ENCODE peak calls at places on chromosomes 16 and 17, in six cellular contexts. S, B, W, T, H and A are unnamed samples.

GRCh38 chr16:17567455-17567854 is 96.7 kb upstream of the XYLT1 start:
- DNase-seq in S (no peak), B (no peak), W (no peak), T (no peak), H (no peak), A (no peak)

GRCh38 chr17:79645022-79645776 is 34.3 kb upstream of the RBFOX3 start:
- DNase-seq in S (no peak), B (no peak), W (peak; percentile 34), T (no peak), H (peak; percentile 3), A (no peak)

GRCh38 chr17:21680366-21680765 is 12.0 kb upstream of the KCNJ18 start:
- DNase-seq in S (no peak), B (no peak), W (no peak), T (no peak), H (no peak), A (no peak)

GRCh38 chr17:2706911-2707510 is 4.6 kb downstream of the CLUH start:
- DNase-seq in S (no peak), B (no peak), W (peak; percentile 80), T (no peak), H (no peak), A (no peak)

GRCh38 chr17:66177048-66177447 is 14.9 kb downstream of the CEP112 start:
- DNase-seq in S (no peak), B (no peak), W (no peak), T (no peak), H (no peak), A (no peak)

GRCh38 chr16:57191056-57191536 is 5.0 kb downstream of the RSPRY1 start:
- DNase-seq in S (no peak), B (no peak), W (no peak), T (no peak), H (no peak), A (peak; percentile 15)

GRCh38 chr17:27385626-27386025 is 70.6 kb upstream of the KSR1 start:
- DNase-seq in S (no peak), B (no peak), W (no peak), T (no peak), H (no peak), A (no peak)

GRCh38 chr16:27852116-27852515 is 211.4 kb downstream of the GSG1L start:
- DNase-seq in S (no peak), B (no peak), W (peak; percentile 12), T (no peak), H (no peak), A (no peak)

GRCh38 chr16:3651461-3652372 is 2.8 kb upstream of the DNASE1 start:
- DNase-seq in S (no peak), B (no peak), W (no peak), T (no peak), H (no peak), A (no peak)

GRCh38 chr17:19359856-19360255 is 2.7 kb downstream of the B9D1 start:
- DNase-seq in S (no peak), B (no peak), W (no peak), T (no peak), H (no peak), A (no peak)

GRCh38 chr17:16491131-16491702 is 776 bp downstream of the LRRC75A start:
- DNase-seq in S (no peak), B (no peak), W (peak; percentile 52), T (peak; percentile 64), H (no peak), A (no peak)

GRCh38 chr17:65389426-65389825 is 172.0 kb downstream of the AXIN2 start:
- DNase-seq in S (no peak), B (no peak), W (no peak), T (no peak), H (no peak), A (peak; percentile 33)

GRCh38 chr16:57132470-57132869 is 40.1 kb downstream of the CPNE2 start:
- DNase-seq in S (no peak), B (no peak), W (no peak), T (no peak), H (no peak), A (no peak)

GRCh38 chr16:75952124-75952523 is 225.8 kb upstream of the CPHXL start:
- DNase-seq in S (no peak), B (no peak), W (no peak), T (no peak), H (no peak), A (no peak)

GRCh38 chr17:43598359-43599045 is 52.4 kb upstream of the ETV4 start:
- DNase-seq in S (no peak), B (no peak), W (no peak), T (no peak), H (no peak), A (no peak)

GRCh38 chr17:13024526-13025263 is 6.9 kb upstream of the ELAC2 start:
- DNase-seq in S (peak; percentile 58), B (no peak), W (peak; percentile 69), T (peak; percentile 87), H (peak; percentile 79), A (peak; percentile 31)

GRCh38 chr16:46947900-46948547 is 25.4 kb downstream of the DNAJA2 start:
- DNase-seq in S (peak; percentile 50), B (no peak), W (no peak), T (peak; percentile 72), H (peak; percentile 39), A (peak; percentile 17)

GRCh38 chr17:57519199-57519598 is 225.9 kb downstream of the CCDC182 start:
- DNase-seq in S (no peak), B (no peak), W (no peak), T (no peak), H (peak; percentile 65), A (peak; percentile 37)

GRCh38 chr16:75593308-75593707 is 27.1 kb downstream of the GABARAPL2 start:
- DNase-seq in S (no peak), B (no peak), W (no peak), T (no peak), H (no peak), A (no peak)

GRCh38 chr16:89922884-89923639 is at the start of gene TUBB3:
- DNase-seq in S (no peak), B (peak; percentile 83), W (no peak), T (peak; percentile 91), H (peak; percentile 69), A (peak; percentile 72)

GRCh38 chr16:35745821-35746248 is 2286.4 kb downstream of the TP53TG3F start:
- DNase-seq in S (no peak), B (no peak), W (no peak), T (no peak), H (no peak), A (no peak)

GRCh38 chr16:35744716-35745115 is 2285.3 kb downstream of the TP53TG3F start:
- DNase-seq in S (no peak), B (no peak), W (no peak), T (no peak), H (no peak), A (no peak)

GRCh38 chr16:35744084-35744483 is 2284.7 kb downstream of the TP53TG3F start:
- DNase-seq in S (no peak), B (no peak), W (no peak), T (no peak), H (no peak), A (no peak)

GRCh38 chr16:35746281-35746962 is 2287.0 kb downstream of the TP53TG3F start:
- DNase-seq in S (no peak), B (no peak), W (no peak), T (no peak), H (no peak), A (no peak)

DNA sequence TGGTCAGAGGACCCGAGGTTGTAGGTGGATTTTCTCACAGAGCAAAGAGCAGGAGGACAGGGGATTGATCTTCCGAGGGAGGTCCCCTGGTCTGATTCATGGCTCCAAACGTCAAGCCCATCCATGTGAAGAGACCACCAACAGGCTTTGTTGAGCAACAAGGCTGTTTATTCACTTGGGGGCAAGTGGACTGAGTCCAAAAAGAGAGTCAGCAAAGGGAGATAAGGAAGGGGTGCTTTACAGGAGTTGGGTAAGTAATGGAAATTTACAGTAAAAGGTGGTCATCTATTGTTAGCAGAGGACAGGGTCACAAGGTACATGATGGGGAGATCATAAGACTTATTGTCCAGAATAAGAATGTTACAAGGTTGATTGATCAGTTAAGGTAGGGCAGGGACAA is 2285.8 kb downstream of the TP53TG3F start:
- DNase-seq in S (no peak), B (no peak), W (no peak), T (no peak), H (no peak), A (no peak)
- H3K4me3 ChIP-seq in S (no peak overlapping the region), B (no peak overlapping the region), W (no peak overlapping the region), T (no peak overlapping the region), H (no peak overlapping the region), A (no peak overlapping the region)

GRCh38 chr17:44905006-44906000 is 6.1 kb upstream of the EFTUD2 start:
- DNase-seq in S (no peak), B (no peak), W (no peak), T (no peak), H (peak; percentile 43), A (no peak)

GRCh38 chr17:44906987-44907681 is 7.9 kb upstream of the EFTUD2 start:
- DNase-seq in S (no peak), B (no peak), W (no peak), T (no peak), H (no peak), A (peak; percentile 31)

GRCh38 chr17:44904001-44904984 is 5.0 kb upstream of the EFTUD2 start:
- DNase-seq in S (no peak), B (no peak), W (no peak), T (no peak), H (no peak), A (no peak)

GRCh38 chr17:44907696-44908470 is 7.4 kb downstream of the GFAP start:
- DNase-seq in S (no peak), B (no peak), W (no peak), T (no peak), H (no peak), A (no peak)

GRCh38 chr17:44906010-44906646 is 6.9 kb upstream of the EFTUD2 start:
- DNase-seq in S (no peak), B (no peak), W (no peak), T (no peak), H (peak; percentile 41), A (peak; percentile 80)
- H3K27ac ChIP-seq in S (no peak overlapping the region), B (no peak overlapping the region), W (no peak overlapping the region), T (no peak overlapping the region), H (peak overlapping the region; percentile 38), A (peak overlapping the region; percentile 69)

DNA sequence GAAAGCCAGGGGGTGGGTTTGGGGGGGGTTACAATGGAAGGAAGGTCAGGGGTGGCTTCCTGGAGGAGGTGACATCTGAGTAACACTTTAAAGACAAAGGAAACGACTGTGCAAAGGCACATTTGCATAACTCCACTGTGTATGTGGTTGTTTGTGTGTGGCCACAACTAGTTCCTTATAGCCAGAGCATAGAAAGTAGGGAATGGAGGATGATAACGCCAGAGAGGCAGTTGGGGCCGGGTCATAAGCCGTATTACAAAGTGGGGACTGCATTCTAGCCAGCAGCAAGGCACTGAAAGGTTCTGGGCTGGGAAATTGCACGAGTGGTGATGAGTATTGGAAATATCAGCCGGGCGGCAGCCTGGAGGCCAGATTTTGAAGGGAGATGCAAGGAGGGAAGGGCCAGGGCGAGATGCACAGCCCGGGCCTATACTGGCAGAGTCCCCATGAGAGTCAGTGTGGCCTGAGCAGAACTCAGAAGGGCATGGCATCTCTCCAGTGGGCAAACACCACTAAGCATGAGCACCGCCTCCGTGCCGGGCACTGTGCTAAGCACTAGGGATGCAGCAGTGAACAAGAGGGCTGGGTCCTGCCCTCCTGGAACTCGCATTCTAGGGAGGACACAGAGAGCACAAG is 33.6 kb downstream of the TK2 start:
- DNase-seq in S (no peak), B (no peak), W (no peak), T (no peak), H (no peak), A (no peak)
- H3K4me3 ChIP-seq in S (peak overlapping the region; percentile 42), B (no peak overlapping the region), W (peak overlapping the region; percentile 37), T (no peak overlapping the region), H (no peak overlapping the region), A (no peak overlapping the region)

DNA sequence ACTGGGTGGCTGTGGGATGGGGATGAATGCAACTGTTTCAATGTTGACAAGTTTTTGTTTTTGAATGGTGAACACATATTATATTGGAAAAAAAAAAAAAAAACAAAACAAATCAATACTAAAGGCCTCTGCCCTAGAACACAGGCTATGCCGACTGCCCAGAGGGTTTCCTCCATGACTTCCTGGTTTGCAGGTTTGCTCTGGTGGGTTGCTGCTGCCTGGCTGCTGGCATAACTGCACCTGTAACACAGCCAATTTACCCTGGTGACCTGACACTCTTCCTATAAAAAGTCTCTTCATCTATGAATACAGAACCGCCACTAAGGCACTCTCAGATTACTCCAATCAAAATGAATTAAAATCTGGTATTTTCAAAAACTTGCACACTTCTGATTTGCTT is 10.4 kb downstream of the GLYR1 start:
- DNase-seq in S (no peak), B (no peak), W (no peak), T (no peak), H (no peak), A (no peak)
- H3K27ac ChIP-seq in S (no peak overlapping the region), B (no peak overlapping the region), W (peak overlapping the region; percentile 56), T (no peak overlapping the region), H (no peak overlapping the region), A (no peak overlapping the region)